ENCODE peak calls at places on chromosomes 4 and X, in ten cellular contexts. L, Y, I, X, D, Q, P, H, U and F are unnamed samples.

GRCh38 chr4:127856485-127857447 is 23.9 kb upstream of the PLK4 start:
- DNase-seq in L (no peak), Y (no peak), I (peak), X (peak), D (no peak), Q (peak), P (no peak), H (no peak), U (no peak), F (peak)

GRCh38 chr4:13294961-13295605 is 189.1 kb downstream of the RAB28 start:
- DNase-seq in L (no peak), Y (no peak), I (no peak), X (no peak), D (no peak), Q (peak), P (no peak), H (no peak), U (no peak), F (peak)

GRCh38 chr4:102430511-102430910 is 70.6 kb upstream of the NFKB1 start:
- DNase-seq in L (no peak), Y (no peak), I (no peak), X (peak), D (no peak), Q (peak), P (no peak), H (no peak), U (no peak), F (peak)

GRCh38 chr4:7287918-7288280 is 95.6 kb downstream of the SORCS2 start:
- DNase-seq in L (no peak), Y (no peak), I (no peak), X (no peak), D (no peak), Q (no peak), P (no peak), H (no peak), U (peak), F (no peak)

GRCh38 chr4:151928112-151928511 is 167.3 kb upstream of the GATB start:
- DNase-seq in L (no peak), Y (no peak), I (no peak), X (no peak), D (no peak), Q (no peak), P (no peak), H (no peak), U (no peak), F (no peak)

GRCh38 chr4:60313616-60314015 is 886.5 kb upstream of the ADGRL3 start:
- DNase-seq in L (no peak), Y (no peak), I (no peak), X (peak), D (no peak), Q (no peak), P (no peak), H (no peak), U (no peak), F (no peak)

GRCh38 chrX:110407910-110408545 is 49.4 kb downstream of the RTL9 start:
- DNase-seq in L (peak), Y (peak), I (no peak), X (peak), D (peak), Q (peak), P (peak), H (peak), U (peak), F (peak)

GRCh38 chr4:148834804-148835598 is 392.8 kb upstream of the NR3C2 start:
- DNase-seq in L (no peak), Y (no peak), I (peak), X (peak), D (no peak), Q (peak), P (no peak), H (no peak), U (no peak), F (peak)

GRCh38 chr4:173252024-173252935 is 81.9 kb downstream of the HMGB2 start:
- DNase-seq in L (no peak), Y (no peak), I (peak), X (peak), D (peak), Q (peak), P (no peak), H (peak), U (no peak), F (peak)

GRCh38 chr4:113069212-113069892 is 19.9 kb downstream of the ANK2 start:
- DNase-seq in L (no peak), Y (no peak), I (no peak), X (peak), D (no peak), Q (peak), P (no peak), H (no peak), U (no peak), F (peak)

GRCh38 chr4:15336410-15337184 is 91.2 kb upstream of the C1QTNF7 start:
- DNase-seq in L (no peak), Y (no peak), I (peak), X (peak), D (no peak), Q (peak), P (no peak), H (no peak), U (no peak), F (peak)

GRCh38 chr4:24477919-24478318 is 106.4 kb downstream of the DHX15 start:
- DNase-seq in L (no peak), Y (no peak), I (no peak), X (peak), D (no peak), Q (no peak), P (no peak), H (no peak), U (peak), F (no peak)

GRCh38 chr4:3741217-3742011 is 24.8 kb upstream of the ADRA2C start:
- DNase-seq in L (no peak), Y (no peak), I (no peak), X (no peak), D (no peak), Q (no peak), P (no peak), H (no peak), U (no peak), F (no peak)